ENCODE peak calls at places on chromosomes 2 and 18, in four cellular contexts. R is OCI-LY7, S is lower lobe of right lung, G is HCT116. N is an unnamed sample.

GRCh38 chr2:3667151-3667631 is 9.2 kb downstream of the ALLC start:
- DNase-seq in S (no peak), G (no peak), R (no peak), N (no peak)

GRCh38 chr2:180607501-180608060 is 372.8 kb upstream of the UBE2E3 start:
- DNase-seq in G (no peak), R (no peak), S (no peak), N (no peak)

GRCh38 chr2:182827182-182827879 is 39.1 kb downstream of the FRZB start:
- DNase-seq in G (no peak), S (no peak), R (no peak), N (no peak)

GRCh38 chr18:2657788-2658458 is 2.4 kb downstream of the SMCHD1 start:
- DNase-seq in R (peak; percentile 66), S (no peak), G (peak; percentile 45), N (no peak)

GRCh38 chr2:7539077-7539476 is 621.9 kb downstream of the RNF144A start:
- DNase-seq in R (no peak), G (no peak), S (no peak), N (no peak)

GRCh38 chr2:84958135-84959044 is 12.6 kb upstream of the KCMF1 start:
- DNase-seq in G (peak; percentile 93), R (no peak), S (peak; percentile 50), N (peak; percentile 99)

GRCh38 chr18:37637451-37637850 is 71.9 kb upstream of the CELF4 start:
- DNase-seq in R (no peak), S (no peak), G (no peak), N (no peak)

GRCh38 chr2:172821370-172822338 is 86.0 kb downstream of the RAPGEF4 start:
- DNase-seq in G (no peak), R (no peak), S (no peak), N (no peak)

GRCh38 chr2:25521665-25522387 is 151.6 kb downstream of the DTNB start:
- DNase-seq in G (peak; percentile 35), R (peak; percentile 89), S (no peak), N (no peak)

GRCh38 chr2:46909771-46910419 is 5.7 kb downstream of the MCFD2 start:
- DNase-seq in G (peak; percentile 94), S (no peak), R (no peak), N (no peak)

GRCh38 chr2:230692760-230693159 is 19.9 kb upstream of the CAB39 start:
- DNase-seq in G (no peak), S (no peak), R (no peak), N (no peak)

GRCh38 chr18:23212161-23212560 is 76.9 kb downstream of the CABLES1 start:
- DNase-seq in S (no peak), R (no peak), G (no peak), N (no peak)

GRCh38 chr2:46829240-46829970 is 86.2 kb downstream of the MCFD2 start:
- DNase-seq in G (no peak), S (no peak), R (no peak), N (no peak)

GRCh38 chr2:237546040-237546875 is 20.1 kb upstream of the PRLH start:
- DNase-seq in R (no peak), S (no peak), G (no peak), N (no peak)

GRCh38 chr2:72917138-72917874 is at the start of gene EMX1:
- DNase-seq in S (peak; percentile 76), G (peak; percentile 60), R (peak; percentile 35), N (peak; percentile 66)

GRCh38 chr2:230974096-230974913 is 21.6 kb upstream of the SPATA3 start:
- DNase-seq in R (no peak), S (no peak), G (no peak), N (no peak)

GRCh38 chr18:3885209-3885792 is 435.3 kb downstream of the TGIF1 start:
- DNase-seq in G (peak; percentile 39), R (peak; percentile 71), S (no peak), N (no peak)

GRCh38 chr2:8049851-8050571 is 631.8 kb upstream of the ID2 start:
- DNase-seq in G (no peak), R (no peak), S (no peak), N (no peak)

GRCh38 chr2:64750817-64751285 is 97.1 kb upstream of the SERTAD2 start:
- DNase-seq in S (peak; percentile 99), R (peak; percentile 99), G (peak; percentile 98), N (peak; percentile 98)

GRCh38 chr2:191991442-191991841 is 144.6 kb upstream of the CAVIN2 start:
- DNase-seq in R (no peak), S (no peak), G (no peak), N (no peak)

GRCh38 chr2:236367791-236368289 is 103.6 kb upstream of the ASB18 start:
- DNase-seq in S (no peak), R (no peak), G (no peak), N (no peak)

GRCh38 chr18:31039426-31039825 is 3.1 kb downstream of the DSC3 start:
- DNase-seq in R (no peak), G (no peak), S (no peak), N (no peak)

GRCh38 chr2:170986566-170987258 is 57.7 kb downstream of the GORASP2 start:
- DNase-seq in R (no peak), S (no peak), G (no peak), N (no peak)

GRCh38 chr18:68660355-68661183 is 54.3 kb downstream of the TMX3 start:
- DNase-seq in R (peak; percentile 37), S (no peak), G (peak; percentile 29), N (no peak)

GRCh38 chr2:182587831-182588230 is 128.2 kb upstream of the DNAJC10 start:
- DNase-seq in R (no peak), G (no peak), S (no peak), N (no peak)

GRCh38 chr2:233489666-233490065 is 76.9 kb downstream of the USP40 start:
- DNase-seq in G (no peak), R (no peak), S (no peak), N (no peak)

GRCh38 chr18:48153641-48154481 is 223.4 kb upstream of the SMAD2 start:
- DNase-seq in S (no peak), R (no peak), G (no peak), N (no peak)

GRCh38 chr2:86274265-86274917 is 63.0 kb downstream of the REEP1 start:
- DNase-seq in R (no peak), G (peak; percentile 31), S (no peak), N (no peak)

GRCh38 chr2:230170532-230170931 is 49.3 kb downstream of the SP110 start:
- DNase-seq in G (no peak), R (no peak), S (no peak), N (no peak)

GRCh38 chr18:8084160-8084559 is 517.0 kb downstream of the PTPRM start:
- DNase-seq in R (peak; percentile 20), G (peak; percentile 21), S (no peak), N (no peak)

GRCh38 chr2:2735041-2735440 is 404.0 kb upstream of the MYT1L start:
- DNase-seq in G (no peak), S (no peak), R (no peak), N (no peak)

GRCh38 chr2:29676886-29677453 is 244.4 kb downstream of the ALK start:
- DNase-seq in S (no peak), R (no peak), G (no peak), N (no peak)

GRCh38 chr18:61817086-61817485 is 75.7 kb downstream of the RNF152 start:
- DNase-seq in S (no peak), R (no peak), G (no peak), N (no peak)

GRCh38 chr2:66607152-66607551 is 172.2 kb downstream of the MEIS1 start:
- DNase-seq in G (no peak), S (no peak), R (no peak), N (no peak)
- TF ChIP-seq CTCF in G (no peak), S (no peak), R (no peak), N (peak; percentile 20)

GRCh38 chr2:61244694-61245093 is 82.7 kb downstream of the C2orf74 start:
- DNase-seq in R (no peak), G (no peak), S (no peak), N (no peak)
- H3K9me3 ChIP-seq in R (no peaks in the 10 kb centered on the region), G (no peaks in the 10 kb centered on the region), S (no peaks in the 10 kb centered on the region), N (no peaks in the 10 kb centered on the region)

DNA sequence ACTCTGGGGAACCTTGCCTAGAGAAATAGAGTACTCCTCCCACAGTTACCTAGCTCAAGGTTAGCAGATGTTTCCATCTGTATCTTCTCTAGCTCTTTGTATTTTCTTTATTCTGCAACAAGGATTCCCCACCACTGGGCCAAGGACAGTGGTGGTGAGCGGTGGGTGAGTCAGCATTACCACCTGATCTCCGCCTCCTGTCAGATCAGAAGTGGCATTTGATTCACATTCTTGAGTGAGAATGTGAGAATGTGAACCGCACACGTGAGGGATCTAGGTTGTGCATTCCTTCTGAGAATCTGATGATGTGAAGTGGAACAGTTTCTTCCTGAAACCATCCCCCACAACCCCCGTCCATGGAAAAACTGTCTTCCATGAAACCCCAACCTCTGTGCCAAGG is 9.0 kb downstream of the EPB41L3 start:
- DNase-seq in G (no peak), S (no peak), R (no peak), N (no peak)
- TF ChIP-seq CTCF in G (no peak), S (no peak), R (no peak), N (no peak)

GRCh38 chr2:106010818-106011355 is 183.2 kb downstream of the UXS1 start:
- DNase-seq in R (no peak), G (no peak), S (no peak), N (no peak)

GRCh38 chr2:106011380-106011779 is 182.7 kb downstream of the UXS1 start:
- DNase-seq in G (no peak), S (no peak), R (no peak), N (no peak)

GRCh38 chr2:106011993-106012392 is 182.1 kb downstream of the UXS1 start:
- DNase-seq in R (no peak), G (no peak), S (no peak), N (no peak)

GRCh38 chr2:106012591-106013347 is 181.3 kb downstream of the UXS1 start:
- DNase-seq in S (no peak), G (no peak), R (no peak), N (no peak)

GRCh38 chr2:106009096-106009495 is 185.0 kb downstream of the UXS1 start:
- DNase-seq in R (no peak), G (no peak), S (no peak), N (no peak)
- H3K9me3 ChIP-seq in R (peaks cover 10% of the 10 kb centered on the region), G (no peaks in the 10 kb centered on the region), S (peaks cover 26% of the 10 kb centered on the region), N (peaks cover 3% of the 10 kb centered on the region)

DNA sequence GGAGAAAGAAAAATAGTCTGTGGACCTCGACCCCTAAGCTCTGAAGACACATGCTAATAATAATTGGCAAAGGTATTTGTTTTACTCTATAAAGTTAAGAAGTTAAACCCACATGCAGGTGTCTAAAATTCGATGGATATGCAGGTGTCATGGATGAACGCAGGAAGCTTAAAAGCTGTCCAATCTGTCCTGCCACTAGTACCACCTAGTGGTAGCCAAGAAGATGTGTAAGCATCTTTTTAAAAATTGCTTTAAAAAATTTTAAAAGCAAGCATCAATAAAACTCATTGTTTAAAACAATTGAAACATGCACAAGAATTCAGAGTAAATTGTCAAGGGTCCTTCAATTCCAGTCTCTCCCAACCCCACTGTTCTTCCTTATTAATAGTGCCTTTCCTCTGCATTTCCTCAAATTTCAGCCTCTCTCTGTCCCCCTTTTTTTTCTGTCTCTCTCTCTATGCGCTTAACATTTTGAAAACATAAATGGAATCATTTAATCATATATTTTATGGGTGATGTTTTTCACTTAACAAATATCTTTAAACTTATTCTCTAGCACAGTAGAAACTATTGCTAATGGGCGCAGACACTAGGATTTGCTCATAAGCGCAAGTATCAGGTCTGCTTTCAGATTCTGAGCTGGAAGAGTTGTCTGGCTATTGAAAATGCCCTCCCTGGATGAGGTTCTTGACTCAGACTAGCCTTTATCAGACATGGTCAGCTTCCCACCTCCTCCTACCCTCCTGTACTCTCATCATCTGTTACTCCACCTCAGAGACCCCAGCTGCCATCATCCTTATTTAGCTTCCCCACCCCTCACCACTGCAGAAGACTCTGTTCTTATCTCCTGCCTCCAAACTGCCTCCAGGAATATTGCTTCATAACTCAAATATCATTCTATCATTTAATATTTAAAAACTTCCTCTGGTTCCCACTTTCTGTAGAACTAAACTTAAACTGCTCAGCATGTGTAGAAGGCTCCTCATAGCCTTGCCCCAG is 30.8 kb upstream of the PPP3R1 start:
- DNase-seq in G (peak; percentile 33), S (no peak), R (peak; percentile 74), N (no peak)
- TF ChIP-seq CTCF in G (peak; percentile 69), S (peak; percentile 75), R (peak; percentile 96), N (peak; percentile 90)